ENCODE peak calls at places on chromosome 2, in four cellular contexts. K, N, U and O are unnamed samples.

GRCh38 chr2:236873666-236874065 is 212.0 kb upstream of the COPS8 start:
- DNase-seq in K (no peak), N (no peak), U (no peak), O (no peak)

GRCh38 chr2:219071189-219071816 is 10.6 kb upstream of the IHH start:
- DNase-seq in K (no peak), N (no peak), U (no peak), O (no peak)

GRCh38 chr2:102004588-102004987 is 12.8 kb downstream of the IL1R2 start:
- DNase-seq in K (no peak), N (no peak), U (no peak), O (no peak)

GRCh38 chr2:211281430-211282073 is 725.2 kb downstream of the CPS1 start:
- DNase-seq in K (no peak), N (no peak), U (no peak), O (no peak)

GRCh38 chr2:128414946-128415767 is 96.5 kb upstream of the HS6ST1 start:
- DNase-seq in K (no peak), N (no peak), U (no peak), O (no peak)

GRCh38 chr2:236617221-236617737 is 47.7 kb downstream of the ACKR3 start:
- DNase-seq in K (no peak), N (no peak), U (no peak), O (no peak)

GRCh38 chr2:156704612-156705011 is 268.4 kb downstream of the GPD2 start:
- DNase-seq in K (peak), N (no peak), U (peak), O (peak)

GRCh38 chr2:236803621-236804020 is 234.0 kb downstream of the ACKR3 start:
- DNase-seq in K (no peak), N (no peak), U (no peak), O (no peak)

GRCh38 chr2:171811229-171811628 is 82.8 kb downstream of the SLC25A12 start:
- DNase-seq in K (no peak), N (no peak), U (no peak), O (no peak)

GRCh38 chr2:218732761-218733158 is 22.1 kb downstream of the TTLL4 start:
- DNase-seq in K (no peak), N (no peak), U (no peak), O (no peak)

GRCh38 chr2:96684883-96685282 is 42.3 kb downstream of the FER1L5 start:
- DNase-seq in K (no peak), N (no peak), U (peak), O (no peak)

GRCh38 chr2:236939751-236940229 is 145.9 kb upstream of the COPS8 start:
- DNase-seq in K (no peak), N (no peak), U (no peak), O (no peak)

GRCh38 chr2:96114546-96114902 is 1.8 kb downstream of the ADRA2B start:
- DNase-seq in K (peak), N (no peak), U (no peak), O (no peak)

GRCh38 chr2:127044977-127045654 is 61.8 kb downstream of the BIN1 start:
- DNase-seq in K (no peak), N (no peak), U (no peak), O (peak)

GRCh38 chr2:1234731-1235308 is 178.4 kb upstream of the TPO start:
- DNase-seq in K (no peak), N (no peak), U (no peak), O (no peak)

GRCh38 chr2:121193185-121193584 is 91.8 kb downstream of the TFCP2L1 start:
- DNase-seq in K (no peak), N (no peak), U (no peak), O (no peak)

GRCh38 chr2:97664636-97664970 is 759 bp upstream of the ACTR1B start:
- DNase-seq in K (no peak), N (no peak), U (peak), O (no peak)

GRCh38 chr2:105405291-105405690 is 6.4 kb upstream of the FHL2 start:
- DNase-seq in K (no peak), N (no peak), U (no peak), O (no peak)

GRCh38 chr2:105402809-105403208 is 4.0 kb upstream of the FHL2 start:
- DNase-seq in K (no peak), N (no peak), U (no peak), O (no peak)

GRCh38 chr2:105404736-105405135 is 5.9 kb upstream of the FHL2 start:
- DNase-seq in K (no peak), N (no peak), U (no peak), O (no peak)

GRCh38 chr2:105403241-105403784 is 4.5 kb upstream of the FHL2 start:
- DNase-seq in K (no peak), N (no peak), U (no peak), O (no peak)

GRCh38 chr2:105403785-105404698 is 5.2 kb upstream of the FHL2 start:
- DNase-seq in K (no peak), N (no peak), U (no peak), O (no peak)
- TF ChIP-seq CTCF in K (peak), N (no peak), U (no peak), O (no peak)

GRCh38 chr2:222623756-222624309 is 32.1 kb downstream of the FARSB start:
- DNase-seq in K (no peak), N (no peak), U (no peak), O (no peak)
- H3K27ac ChIP-seq in K (no peak), N (no peak), U (no peak), O (peak)

GRCh38 chr2:181426687-181427086 is 30.5 kb upstream of the ITGA4 start:
- DNase-seq in K (no peak), N (no peak), U (no peak), O (no peak)

GRCh38 chr2:181421464-181421863 is 35.7 kb upstream of the ITGA4 start:
- DNase-seq in K (no peak), N (no peak), U (no peak), O (no peak)

GRCh38 chr2:181419124-181419855 is 37.9 kb upstream of the ITGA4 start:
- DNase-seq in K (no peak), N (no peak), U (no peak), O (no peak)

GRCh38 chr2:181420259-181421130 is 36.7 kb upstream of the ITGA4 start:
- DNase-seq in K (no peak), N (no peak), U (no peak), O (no peak)

DNA sequence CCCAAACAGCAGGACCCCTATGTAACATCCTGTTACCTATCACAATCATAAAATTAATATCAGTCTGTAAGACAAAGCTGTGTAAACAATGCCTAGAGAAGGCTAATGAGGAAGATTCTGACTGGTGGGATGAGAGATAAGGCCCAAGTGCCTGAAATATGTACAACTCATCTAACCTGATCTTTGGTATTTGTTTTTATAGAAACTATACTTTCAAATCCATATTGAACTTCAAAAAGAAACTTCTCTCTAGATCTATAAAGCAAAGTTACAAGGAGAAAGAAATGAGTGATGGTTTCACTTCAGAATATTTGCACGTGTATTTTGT is 36.1 kb upstream of the ITGA4 start:
- DNase-seq in K (no peak), N (no peak), U (no peak), O (no peak)
- TF ChIP-seq CTCF in K (no peak), N (no peak), U (no peak), O (no peak)

DNA sequence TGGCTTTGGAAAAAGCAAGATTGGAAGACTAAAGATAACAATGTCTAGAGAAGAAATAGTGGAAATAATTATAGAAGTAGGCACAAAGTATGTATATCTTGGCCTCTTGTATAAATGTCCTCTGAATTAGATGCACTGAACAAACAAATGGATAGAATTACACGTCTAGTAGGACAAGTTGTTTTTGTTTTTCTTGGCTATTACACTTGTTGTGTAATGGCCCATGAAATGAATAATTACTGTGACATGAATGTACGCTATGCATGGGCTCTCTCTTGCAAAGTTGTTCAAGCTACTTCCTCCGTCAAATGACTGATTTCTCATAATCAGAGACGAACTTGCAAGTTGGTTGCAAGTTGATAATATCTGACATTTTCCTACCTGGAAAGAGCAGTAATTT is 126.2 kb downstream of the PDE1A start:
- DNase-seq in K (no peak), N (no peak), U (no peak), O (no peak)
- H3K27ac ChIP-seq in K (no peak), N (no peak), U (no peak), O (no peak)

DNA sequence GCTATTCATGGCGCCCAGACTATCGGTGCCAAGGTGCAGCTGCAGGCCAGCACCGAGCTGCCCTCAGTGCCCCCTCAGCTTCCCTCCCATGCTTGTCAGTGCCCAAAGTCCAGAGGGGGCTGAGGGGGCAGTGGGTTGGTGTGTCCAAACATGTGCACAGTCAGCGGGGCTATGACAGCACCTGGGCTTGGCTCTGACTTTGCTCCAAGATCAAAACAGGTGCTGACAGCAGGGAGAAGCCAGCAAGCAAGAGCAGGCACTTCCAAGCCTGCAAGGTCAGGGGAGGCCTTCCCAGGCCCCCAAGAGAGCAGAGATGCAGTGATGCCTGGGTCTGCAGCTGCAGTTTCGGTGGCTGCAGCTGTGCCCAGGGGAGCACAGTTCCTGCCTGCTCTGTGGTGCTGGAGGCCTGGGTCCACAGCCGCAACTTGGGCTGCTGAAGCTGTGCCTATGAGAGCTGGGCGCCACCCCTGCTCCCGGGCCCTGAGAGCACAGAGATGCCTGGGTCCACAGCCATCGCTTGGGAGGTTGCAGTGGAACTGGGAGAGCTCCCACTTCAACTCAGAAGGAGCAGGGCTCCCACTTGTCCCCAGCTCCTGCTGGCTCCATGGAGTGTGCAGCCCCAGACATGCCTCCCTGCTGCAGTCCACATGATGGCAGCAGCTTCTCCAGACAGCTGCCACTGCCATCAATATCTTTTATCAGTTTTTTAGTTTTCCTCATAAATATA is 775.3 kb upstream of the POU3F3 start:
- DNase-seq in K (no peak), N (no peak), U (no peak), O (no peak)
- TF ChIP-seq CTCF in K (no peak), N (no peak), U (no peak), O (no peak)

GRCh38 chr2:8677646-8678592 is 3.9 kb upstream of the ID2 start:
- DNase-seq in K (peak), N (peak), U (peak), O (peak)

GRCh38 chr2:8678731-8679566 is 2.9 kb upstream of the ID2 start:
- DNase-seq in K (peak), N (peak), U (peak), O (peak)

GRCh38 chr2:8676191-8676914 is 5.5 kb upstream of the ID2 start:
- DNase-seq in K (peak), N (peak), U (peak), O (peak)

GRCh38 chr2:8675543-8675942 is 6.3 kb upstream of the ID2 start:
- DNase-seq in K (no peak), N (no peak), U (peak), O (no peak)

DNA sequence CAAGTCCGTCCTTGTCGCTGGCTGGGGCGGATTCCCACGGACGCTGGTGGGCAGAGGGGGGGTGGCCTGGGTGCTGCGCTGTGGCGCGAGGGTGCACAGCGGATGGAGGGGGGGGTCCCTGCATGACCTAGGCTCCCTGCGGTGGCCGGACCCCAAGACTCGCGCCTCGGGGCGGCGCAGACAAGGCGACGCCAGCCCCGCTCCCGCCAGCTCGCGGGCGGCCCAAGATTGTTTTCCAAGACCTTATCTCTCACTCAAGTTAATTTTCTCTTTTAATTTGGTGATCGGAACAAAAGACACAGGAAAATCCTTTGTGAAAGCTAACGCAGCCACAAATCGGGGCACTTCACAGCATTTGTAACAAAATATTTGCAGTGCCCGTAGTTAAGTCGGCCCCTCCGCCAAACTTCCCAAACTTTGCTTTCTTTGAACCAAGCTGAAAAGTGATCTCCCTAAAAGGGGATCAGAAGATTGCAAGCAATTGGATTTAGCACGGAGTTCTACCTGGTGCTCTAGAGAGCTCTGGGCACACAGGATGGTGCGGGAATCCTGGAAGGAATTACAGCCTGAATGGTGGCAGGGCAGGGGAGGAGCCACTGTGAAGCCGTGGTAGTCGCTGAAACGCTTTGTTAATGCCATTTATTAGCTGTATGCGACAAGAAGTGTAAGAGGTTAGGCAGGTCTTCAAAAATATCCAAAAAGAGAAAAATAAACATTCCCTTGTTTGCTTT is 4.8 kb upstream of the ID2 start:
- DNase-seq in K (no peak), N (no peak), U (no peak), O (no peak)
- H3K27ac ChIP-seq in K (peak), N (no peak), U (peak), O (peak)

GRCh38 chr2:149038442-149039212 is at the start of gene LYPD6B:
- DNase-seq in K (no peak), N (no peak), U (peak), O (no peak)
- TF ChIP-seq CTCF in K (no peak), N (no peak), U (no peak), O (no peak)

GRCh38 chr2:11535899-11536344 is 2.1 kb downstream of the GREB1 start:
- DNase-seq in K (no peak), N (no peak), U (peak), O (no peak)

GRCh38 chr2:11534746-11535484 is 1.1 kb downstream of the GREB1 start:
- DNase-seq in K (no peak), N (no peak), U (no peak), O (no peak)

GRCh38 chr2:11534078-11534745 is 367 bp downstream of the GREB1 start:
- DNase-seq in K (no peak), N (no peak), U (no peak), O (no peak)

GRCh38 chr2:11532434-11533055 is 1.3 kb upstream of the GREB1 start:
- DNase-seq in K (no peak), N (no peak), U (no peak), O (no peak)

GRCh38 chr2:11533278-11534077 is at the start of gene GREB1:
- DNase-seq in K (no peak), N (peak), U (no peak), O (no peak)
- H3K27ac ChIP-seq in K (no peak), N (no peak), U (no peak), O (no peak)

DNA sequence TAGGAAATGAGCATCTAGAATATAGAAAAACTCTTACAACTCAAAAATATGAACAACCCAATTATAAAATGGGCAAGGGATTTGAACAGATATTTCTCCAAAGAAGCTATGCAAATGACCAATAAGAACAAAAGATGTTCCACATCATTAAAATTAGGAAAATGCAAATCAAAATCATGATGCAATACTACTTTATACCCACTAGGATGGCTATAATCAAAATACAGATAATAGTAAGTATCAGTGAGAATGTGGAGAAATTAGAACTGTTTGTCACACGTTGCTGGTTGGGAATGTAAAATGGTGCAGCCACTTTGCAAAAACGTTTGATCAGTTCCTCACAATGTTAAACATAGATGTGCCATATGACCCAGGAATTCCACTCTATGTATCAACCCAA is 558.3 kb downstream of the SLC4A3 start:
- DNase-seq in K (no peak), N (no peak), U (no peak), O (no peak)
- TF ChIP-seq CTCF in K (no peak), N (no peak), U (no peak), O (no peak)